ENCODE peak calls at places on chromosomes 3 and 15, in seven cellular contexts. E is GM12864, G is progenitor cell of endocrine pancreas, Z is tibial artery, H is esophagus squamous epithelium, B is GM12865, S is fibroblast of pulmonary artery. L is an unnamed sample.

GRCh38 chr15:40466426-40467259 is 4.1 kb upstream of the CHST14 start:
- DNase-seq in B (no peak), S (no peak), Z (no peak), H (no peak), E (no peak), G (no peak), L (no peak)

GRCh38 chr3:17195192-17195611 is 310.4 kb downstream of the PLCL2 start:
- DNase-seq in B (peak), S (peak), H (no peak), G (no peak), E (peak), Z (no peak), L (no peak)

GRCh38 chr15:36527512-36528162 is 51.8 kb upstream of the CDIN1 start:
- DNase-seq in Z (no peak), S (no peak), G (no peak), B (no peak), H (no peak), E (no peak), L (no peak)

GRCh38 chr3:126156468-126156867 is 23.9 kb downstream of the ALDH1L1 start:
- DNase-seq in S (no peak), G (no peak), H (no peak), Z (no peak), E (peak), B (peak), L (no peak)

GRCh38 chr15:50865515-50866370 is 42.7 kb upstream of the AP4E1 start:
- DNase-seq in H (no peak), S (no peak), G (no peak), E (no peak), Z (no peak), B (no peak), L (no peak)

GRCh38 chr15:101024111-101024695 is 105.0 kb downstream of the LRRK1 start:
- DNase-seq in S (peak), G (no peak), H (no peak), E (no peak), B (no peak), Z (peak), L (no peak)

GRCh38 chr15:29437888-29438713 is 168.5 kb upstream of the NSMCE3 start:
- DNase-seq in H (no peak), G (no peak), E (no peak), Z (no peak), S (no peak), B (no peak), L (no peak)

GRCh38 chr3:163476179-163476578 is 1602.1 kb downstream of the SI start:
- DNase-seq in H (no peak), Z (no peak), S (peak), G (no peak), E (no peak), B (no peak), L (no peak)

GRCh38 chr15:70147778-70148177 is 50.1 kb upstream of the TLE3 start:
- DNase-seq in S (no peak), B (peak), H (no peak), G (no peak), Z (peak), E (no peak), L (no peak)

GRCh38 chr15:91348812-91349500 is 248.9 kb downstream of the SV2B start:
- DNase-seq in H (no peak), S (no peak), B (no peak), E (no peak), G (no peak), Z (no peak), L (no peak)

GRCh38 chr3:186287723-186288122 is 74.3 kb downstream of the DGKG start:
- DNase-seq in G (no peak), B (no peak), E (no peak), S (peak), Z (no peak), H (no peak), L (no peak)

DNA sequence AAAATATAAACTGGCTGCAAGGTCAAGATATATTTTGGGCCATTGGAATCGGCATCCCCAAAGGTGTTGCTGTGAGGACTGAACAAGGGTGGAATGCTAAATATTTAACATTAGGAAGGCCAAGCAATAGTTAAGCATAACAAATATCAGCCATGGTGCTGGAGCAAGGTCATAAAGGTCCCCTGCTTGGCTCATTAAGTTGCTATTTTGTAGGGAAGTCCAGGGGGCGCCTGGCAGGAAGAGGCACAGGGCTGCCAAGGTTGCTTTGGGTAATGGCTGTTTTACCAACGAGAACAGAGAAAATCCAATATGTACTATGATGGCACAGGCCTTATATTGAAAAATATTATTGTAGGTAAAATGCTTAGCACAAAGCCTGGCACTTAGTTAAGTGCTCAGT is 62.2 kb downstream of the SLC15A2 start:
- DNase-seq in S (no peak), B (no peak), G (no peak), H (no peak), E (no peak), Z (no peak), L (no peak)
- TF ChIP-seq CTCF in S (no peak), B (no peak), G (no peak), H (no peak), E (no peak), Z (no peak), L (no peak)

GRCh38 chr15:25786040-25786439 is 77.1 kb downstream of the ATP10A start:
- DNase-seq in H (no peak), E (no peak), G (no peak), Z (no peak), B (no peak), S (no peak), L (no peak)
- TF ChIP-seq CTCF in H (no peak), E (no peak), G (no peak), Z (no peak), B (no peak), S (no peak), L (no peak)

GRCh38 chr15:67136802-67137201 is 71.4 kb downstream of the SMAD3 start:
- DNase-seq in Z (peak), E (no peak), G (no peak), B (no peak), S (no peak), H (no peak), L (no peak)

GRCh38 chr15:67134577-67135492 is 69.4 kb downstream of the SMAD3 start:
- DNase-seq in Z (peak), B (no peak), E (no peak), G (no peak), S (no peak), H (no peak), L (peak)

GRCh38 chr15:67137319-67137718 is 71.9 kb downstream of the SMAD3 start:
- DNase-seq in G (no peak), H (no peak), B (peak), E (no peak), Z (no peak), S (no peak), L (no peak)

GRCh38 chr15:67133738-67134576 is 68.6 kb downstream of the SMAD3 start:
- DNase-seq in S (peak), E (peak), G (no peak), H (no peak), Z (peak), B (peak), L (no peak)

DNA sequence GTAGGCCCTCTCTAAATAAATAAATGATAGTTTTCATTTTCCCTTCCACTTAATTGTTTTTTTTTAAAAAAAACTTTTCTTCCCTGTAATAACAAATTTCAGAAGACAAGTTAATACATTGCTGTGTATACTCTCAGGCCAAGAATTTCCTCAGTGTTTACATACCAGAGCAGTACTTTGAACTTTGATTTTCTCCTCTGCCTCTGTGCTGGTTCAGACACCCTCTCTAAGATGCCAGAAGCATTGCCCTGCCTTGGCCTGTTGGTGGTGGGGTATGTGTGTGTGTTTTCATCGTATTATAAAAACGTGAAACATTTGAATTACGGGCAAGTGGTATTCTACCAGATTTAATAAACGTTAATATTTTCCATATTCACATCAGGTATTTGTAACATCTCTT is 70.1 kb downstream of the SMAD3 start:
- DNase-seq in E (no peak), H (no peak), S (peak), Z (peak), B (no peak), G (no peak), L (no peak)
- TF ChIP-seq CTCF in E (no peak), H (no peak), S (no peak), Z (no peak), B (no peak), G (peak), L (no peak)

DNA sequence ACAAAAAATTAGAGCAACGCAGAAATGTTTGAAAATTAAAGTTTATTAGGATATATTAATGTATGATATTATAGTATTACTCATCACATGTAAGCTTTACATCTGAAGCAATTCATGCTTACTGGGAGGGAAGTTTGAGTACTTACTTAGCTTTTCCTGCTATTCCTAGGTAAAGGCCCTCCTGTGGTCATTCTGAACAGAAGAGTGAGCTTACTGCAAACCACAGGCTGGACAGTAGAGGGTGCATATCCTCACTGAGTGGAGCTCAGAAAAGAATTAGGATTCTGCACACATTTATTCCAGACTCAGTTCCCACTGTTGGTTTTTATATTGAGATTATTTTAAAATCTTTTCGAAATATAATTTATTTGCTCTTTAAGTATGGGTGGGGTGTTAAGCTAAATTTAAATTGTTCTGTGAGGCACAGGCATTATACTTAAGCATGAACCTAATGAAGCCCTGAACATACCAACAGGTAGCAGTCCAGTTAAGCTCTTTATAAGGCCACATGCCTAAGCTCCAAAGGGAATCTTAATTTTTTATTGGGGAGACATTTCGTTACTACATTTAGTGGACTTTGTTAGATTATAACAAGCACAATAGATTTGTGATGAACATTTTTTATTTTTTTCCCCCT is 10.2 kb downstream of the MRPS22 start:
- DNase-seq in H (no peak), E (no peak), G (no peak), Z (no peak), B (peak), S (peak), L (no peak)
- TF ChIP-seq CTCF in H (peak), E (peak), G (peak), Z (peak), B (peak), S (no peak), L (no peak)

GRCh38 chr15:22877607-22878006 is 39.1 kb downstream of the NIPA2 start:
- DNase-seq in G (no peak), B (no peak), E (no peak), H (no peak), S (no peak), Z (no peak), L (no peak)
- TF ChIP-seq CTCF in G (no peak), B (no peak), E (no peak), H (no peak), S (no peak), Z (no peak), L (no peak)

DNA sequence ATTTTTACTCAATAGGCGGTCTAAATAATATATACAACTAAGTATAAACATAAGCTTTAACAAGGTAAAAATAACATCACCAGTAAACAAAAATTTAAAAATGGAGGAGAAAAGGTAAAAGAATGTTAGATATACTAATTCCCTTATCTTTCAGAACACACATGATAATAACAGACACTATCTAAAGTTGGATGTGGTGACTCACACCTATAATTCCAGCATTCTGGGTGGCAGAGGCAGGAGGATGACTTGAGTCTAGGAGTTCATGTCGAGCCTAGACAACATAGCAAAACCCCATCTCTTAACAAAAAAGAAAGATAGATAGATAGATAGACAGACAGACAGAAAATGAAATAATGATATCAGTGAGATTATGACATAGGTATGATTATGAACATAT is 85.1 kb downstream of the STAG1 start:
- DNase-seq in S (no peak), G (no peak), Z (no peak), H (no peak), B (no peak), E (no peak), L (no peak)
- TF ChIP-seq CTCF in S (no peak), G (no peak), Z (no peak), H (no peak), B (no peak), E (no peak), L (no peak)

GRCh38 chr3:45333549-45333948 is 54.8 kb upstream of the LARS2 start:
- DNase-seq in S (peak), B (no peak), H (no peak), G (no peak), Z (no peak), E (no peak), L (no peak)
- TF ChIP-seq CTCF in S (no peak), B (no peak), H (no peak), G (no peak), Z (no peak), E (peak), L (no peak)

DNA sequence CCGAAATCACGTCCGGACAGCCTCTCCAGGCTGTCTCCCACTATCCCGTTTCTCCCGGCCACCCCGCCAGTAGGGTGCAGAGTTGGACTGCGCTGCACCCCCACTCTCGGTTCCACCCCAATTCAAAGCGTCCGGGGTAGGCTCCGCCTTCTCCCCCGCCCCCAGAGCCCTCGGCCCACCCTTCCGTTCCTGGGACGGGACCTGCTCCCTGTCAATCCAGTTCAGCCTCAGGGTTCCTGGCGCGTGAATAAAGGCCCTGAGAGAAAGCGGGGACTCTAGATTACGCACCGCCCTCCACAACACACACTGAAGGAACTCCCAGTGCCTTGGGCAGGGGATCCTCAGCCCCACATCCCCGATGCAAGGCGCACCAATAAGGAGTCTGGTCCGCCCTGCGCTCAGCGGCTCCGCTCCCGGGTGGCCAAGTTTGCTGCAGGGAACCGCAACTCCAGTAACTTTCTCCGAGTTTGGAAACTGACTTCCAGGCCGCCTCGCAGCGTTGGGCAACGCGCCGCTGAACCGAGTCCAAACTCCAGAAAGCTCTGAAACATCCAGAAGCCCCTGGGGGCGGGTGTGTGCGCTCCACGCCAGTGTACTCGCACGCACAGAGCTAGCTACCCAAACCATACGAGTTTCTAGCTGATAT is 1.9 kb downstream of the ADAMTS9 start:
- DNase-seq in Z (peak), H (no peak), B (no peak), E (no peak), S (peak), G (peak), L (peak)
- TF ChIP-seq CTCF in Z (no peak), H (peak), B (no peak), E (no peak), S (peak), G (peak), L (no peak)